ENCODE peak calls at places on chromosome 3, in four cellular contexts. D is PC-3, A is fibroblast of lung, L is K562. W is an unnamed sample.
A peak's percentile ranks its signal among the peaks of the same experiment; 100 is the strongest.

GRCh38 chr3:152307829-152308474 is 39.2 kb downstream of the MBNL1 start:
- DNase-seq in D (peak; percentile 92), A (peak; percentile 28), L (no peak), W (peak; percentile 58)

GRCh38 chr3:60101628-60102027 is 1051.8 kb upstream of the CFAP20DC start:
- DNase-seq in D (no peak), A (peak; percentile 44), L (no peak), W (no peak)

GRCh38 chr3:99532246-99532645 is 106.1 kb upstream of the COL8A1 start:
- DNase-seq in D (peak; percentile 93), A (peak; percentile 70), L (peak; percentile 37), W (peak; percentile 92)

GRCh38 chr3:150220041-150220440 is 188.1 kb upstream of the TSC22D2 start:
- DNase-seq in D (no peak), A (no peak), L (no peak), W (no peak)

GRCh38 chr3:139378587-139378986 is 10.9 kb downstream of the COPB2 start:
- DNase-seq in D (no peak), A (peak; percentile 15), L (peak; percentile 26), W (no peak)

GRCh38 chr3:58490860-58491501 is 915 bp upstream of the KCTD6 start:
- DNase-seq in D (no peak), A (no peak), L (no peak), W (no peak)

GRCh38 chr3:110343376-110343775 is 728.2 kb upstream of the NECTIN3 start:
- DNase-seq in D (peak; percentile 67), A (peak; percentile 67), L (no peak), W (no peak)

GRCh38 chr3:172622916-172623700 is 87.8 kb downstream of the NCEH1 start:
- DNase-seq in D (peak; percentile 78), A (peak; percentile 77), L (peak; percentile 52), W (peak; percentile 56)

GRCh38 chr3:160577551-160578195 is 12.3 kb upstream of the KPNA4 start:
- DNase-seq in D (peak; percentile 85), A (peak; percentile 52), L (no peak), W (no peak)

GRCh38 chr3:141840737-141841544 is 35.5 kb upstream of the ATP1B3 start:
- DNase-seq in D (peak; percentile 58), A (peak; percentile 83), L (no peak), W (no peak)

GRCh38 chr3:13186416-13186815 is 113.2 kb upstream of the IQSEC1 start:
- DNase-seq in D (no peak), A (no peak), L (no peak), W (no peak)

GRCh38 chr3:44000586-44000985 is 241.1 kb upstream of the TOPAZ1 start:
- DNase-seq in D (peak; percentile 70), A (peak; percentile 42), L (no peak), W (no peak)

GRCh38 chr3:58144478-58145142 is 66.2 kb downstream of the DNASE1L3 start:
- DNase-seq in D (no peak), A (no peak), L (no peak), W (no peak)

GRCh38 chr3:197226179-197226578 is 72.2 kb downstream of the DLG1 start:
- DNase-seq in D (no peak), A (no peak), L (peak; percentile 31), W (no peak)

GRCh38 chr3:120172070-120172469 is 77.8 kb upstream of the GSK3B start:
- DNase-seq in D (peak; percentile 45), A (peak; percentile 83), L (no peak), W (no peak)

GRCh38 chr3:101823525-101823924 is 25.8 kb upstream of the NFKBIZ start:
- DNase-seq in D (no peak), A (no peak), L (no peak), W (no peak)

GRCh38 chr3:146605106-146605505 is at the start of gene PLSCR5:
- DNase-seq in D (peak; percentile 85), A (no peak), L (no peak), W (no peak)

GRCh38 chr3:125351814-125352456 is 23.2 kb downstream of the ZNF148 start:
- DNase-seq in D (peak; percentile 47), A (peak; percentile 64), L (peak; percentile 26), W (no peak)

GRCh38 chr3:186268616-186269448 is 93.2 kb downstream of the DGKG start:
- DNase-seq in D (peak; percentile 29), A (peak; percentile 14), L (peak; percentile 41), W (peak; percentile 85)

DNA sequence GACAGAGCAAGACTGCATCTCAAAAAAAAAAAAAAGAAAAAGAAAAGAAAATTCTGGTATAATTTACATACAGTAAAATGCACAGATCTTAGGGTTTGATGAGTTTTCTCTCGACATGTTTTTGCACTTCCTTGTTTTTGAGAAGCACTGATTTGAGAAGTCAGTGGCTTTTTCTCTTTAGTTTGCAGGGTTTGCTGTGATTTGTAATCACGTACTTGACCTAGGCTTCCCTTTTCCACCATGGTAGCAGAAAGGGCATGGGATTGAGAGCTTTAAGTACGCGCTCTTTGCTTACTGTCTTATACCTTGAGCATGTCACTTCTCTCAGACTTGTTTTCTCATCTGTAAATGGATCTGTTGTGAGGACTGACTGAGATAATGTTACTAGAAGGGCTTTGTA is 4.1 kb downstream of the VHL start:
- DNase-seq in D (no peak), A (no peak), L (no peak), W (no peak)
- H3K9ac ChIP-seq in D (no peak overlapping the region), A (no peak overlapping the region), L (no peak overlapping the region), W (no peak overlapping the region)

GRCh38 chr3:36695769-36696137 is 68.6 kb downstream of the DCLK3 start:
- DNase-seq in D (peak; percentile 67), A (peak; percentile 89), L (no peak), W (no peak)
- H3K9ac ChIP-seq in D (no peak overlapping the region), A (no peak overlapping the region), L (no peak overlapping the region), W (no peak overlapping the region)

GRCh38 chr3:136351905-136352304 is 101.8 kb downstream of the PCCB start:
- DNase-seq in D (peak; percentile 15), A (no peak), L (no peak), W (no peak)

GRCh38 chr3:136353461-136353860 is 103.3 kb downstream of the PCCB start:
- DNase-seq in D (no peak), A (no peak), L (no peak), W (no peak)

GRCh38 chr3:136350132-136350531 is 100.0 kb downstream of the PCCB start:
- DNase-seq in D (peak; percentile 41), A (peak; percentile 93), L (no peak), W (no peak)

GRCh38 chr3:136351351-136351750 is 101.2 kb downstream of the PCCB start:
- DNase-seq in D (no peak), A (peak; percentile 58), L (no peak), W (no peak)

GRCh38 chr3:136350557-136350956 is 100.4 kb downstream of the PCCB start:
- DNase-seq in D (no peak), A (peak; percentile 71), L (no peak), W (no peak)
- H3K9ac ChIP-seq in D (no peak overlapping the region), A (peak overlapping the region; percentile 39), L (no peak overlapping the region), W (no peak overlapping the region)

DNA sequence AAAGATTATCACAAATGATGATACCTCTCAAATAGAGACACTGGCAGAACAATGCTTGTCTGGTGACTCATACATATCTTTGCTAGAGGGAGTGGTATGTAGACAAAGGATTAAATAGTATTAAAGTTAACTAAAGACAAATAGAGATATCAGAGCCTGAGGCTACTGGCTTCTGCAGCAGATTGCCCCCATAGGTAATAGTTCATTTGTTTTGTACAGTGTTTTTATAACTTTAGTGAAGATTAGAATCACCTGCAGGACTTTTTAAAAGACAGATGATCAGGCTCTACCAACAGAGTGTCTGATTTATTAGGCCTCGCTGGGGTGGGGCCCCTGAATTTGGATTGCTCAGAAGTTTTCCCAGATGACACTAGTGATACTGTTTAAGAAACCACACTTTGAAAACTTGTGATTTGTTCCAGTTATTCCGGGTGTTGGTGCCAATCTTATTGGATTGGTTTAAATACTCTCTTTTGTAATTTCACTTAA is 96.4 kb downstream of the NAALADL2 start:
- DNase-seq in D (peak; percentile 90), A (peak; percentile 69), L (no peak), W (no peak)
- H3K9ac ChIP-seq in D (peak overlapping the region; percentile 33), A (no peak overlapping the region), L (no peak overlapping the region), W (no peak overlapping the region)

W was measured in endodermal cell.